ENCODE peak calls at places on chromosomes 12 and 14, in five cellular contexts. N is ovary; L is tibial nerve; A is fibroblast of lung; F is CD8-positive, alpha-beta T cell. W is an unnamed sample.

GRCh38 chr12:2640709-2641108 is 154.1 kb upstream of the FKBP4 start:
- DNase-seq in N (no peak), L (peak; percentile 22), A (peak; percentile 93), F (no peak), W (peak; percentile 83)

GRCh38 chr12:50081096-50081808 is 3.9 kb upstream of the SMARCD1 start:
- DNase-seq in N (peak; percentile 50), L (no peak), A (no peak), F (no peak), W (no peak)

GRCh38 chr14:79161576-79161975 is 991.4 kb downstream of the NRXN3 start:
- DNase-seq in N (no peak), L (no peak), A (peak; percentile 48), F (no peak), W (no peak)

GRCh38 chr12:117457189-117457588 is 95.8 kb upstream of the NOS1 start:
- DNase-seq in N (no peak), L (no peak), A (no peak), F (no peak), W (no peak)

GRCh38 chr12:116222358-116222757 is 55.1 kb downstream of the MED13L start:
- DNase-seq in N (no peak), L (peak; percentile 98), A (peak; percentile 96), F (no peak), W (peak; percentile 78)

GRCh38 chr14:90273532-90273931 is 17.2 kb downstream of the PSMC1 start:
- DNase-seq in N (no peak), L (no peak), A (no peak), F (no peak), W (peak; percentile 85)

GRCh38 chr12:75943730-75944096 is 87.9 kb downstream of the PHLDA1 start:
- DNase-seq in N (no peak), L (no peak), A (no peak), F (no peak), W (no peak)

GRCh38 chr12:58629376-58629775 is 290.9 kb downstream of the LRIG3 start:
- DNase-seq in N (no peak), L (no peak), A (peak; percentile 70), F (no peak), W (no peak)

GRCh38 chr14:55705651-55706340 is 125.8 kb downstream of the KTN1 start:
- DNase-seq in N (no peak), L (no peak), A (no peak), F (no peak), W (no peak)

GRCh38 chr14:62283837-62284236 is 521.6 kb downstream of the SNAPC1 start:
- DNase-seq in N (no peak), L (no peak), A (no peak), F (no peak), W (no peak)

GRCh38 chr12:86719381-86719780 is 463.2 kb upstream of the MGAT4C start:
- DNase-seq in N (no peak), L (no peak), A (peak; percentile 10), F (no peak), W (no peak)

GRCh38 chr12:15834575-15834974 is 45.4 kb upstream of the EPS8 start:
- DNase-seq in N (no peak), L (no peak), A (no peak), F (no peak), W (no peak)

GRCh38 chr14:93733646-93734045 is 54.6 kb downstream of the PRIMA1 start:
- DNase-seq in N (peak; percentile 50), L (no peak), A (no peak), F (no peak), W (no peak)

GRCh38 chr12:82461851-82462250 is 103.5 kb downstream of the METTL25 start:
- DNase-seq in N (no peak), L (no peak), A (no peak), F (no peak), W (no peak)

GRCh38 chr12:117968826-117969659 is at the start of gene KSR2:
- DNase-seq in N (no peak), L (no peak), A (no peak), F (no peak), W (no peak)

GRCh38 chr12:121992059-121992879 is 29.4 kb upstream of the BCL7A start:
- DNase-seq in N (no peak), L (no peak), A (peak; percentile 95), F (no peak), W (no peak)

GRCh38 chr12:128026696-128027574 is 240.0 kb upstream of the TMEM132C start:
- DNase-seq in N (no peak), L (no peak), A (no peak), F (no peak), W (no peak)

GRCh38 chr14:105894125-105894977 is 368.0 kb downstream of the TMEM121 start:
- DNase-seq in N (no peak), L (no peak), A (no peak), F (no peak), W (peak; percentile 53)

GRCh38 chr12:26293612-26294011 is 98.2 kb downstream of the SSPN start:
- DNase-seq in N (no peak), L (no peak), A (no peak), F (no peak), W (no peak)

DNA sequence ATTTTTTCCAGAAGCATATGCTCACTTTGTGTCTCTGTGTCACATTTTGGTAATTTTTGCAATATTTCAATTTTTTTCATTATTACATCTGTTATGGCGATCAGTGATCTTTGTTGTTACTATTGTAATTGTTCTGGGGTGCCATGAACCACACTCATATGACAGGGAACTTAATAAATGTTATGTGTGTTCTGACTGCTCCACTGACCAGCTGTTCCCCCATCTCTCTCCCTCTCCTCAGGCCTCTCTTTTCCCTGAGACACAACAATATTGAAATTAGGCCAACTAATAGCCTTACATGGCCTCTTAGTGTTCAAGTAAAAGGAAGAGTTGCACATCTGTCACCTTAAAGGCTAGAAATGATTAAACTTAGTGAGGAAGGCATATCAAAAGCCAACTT is 46.0 kb downstream of the SCN8A start:
- DNase-seq in N (no peak), L (no peak), A (no peak), F (no peak), W (no peak)
- H3K27ac ChIP-seq in N (no peak overlapping the region), L (no peak overlapping the region), A (no peak overlapping the region), F (no peak overlapping the region), W (no peak overlapping the region)

DNA sequence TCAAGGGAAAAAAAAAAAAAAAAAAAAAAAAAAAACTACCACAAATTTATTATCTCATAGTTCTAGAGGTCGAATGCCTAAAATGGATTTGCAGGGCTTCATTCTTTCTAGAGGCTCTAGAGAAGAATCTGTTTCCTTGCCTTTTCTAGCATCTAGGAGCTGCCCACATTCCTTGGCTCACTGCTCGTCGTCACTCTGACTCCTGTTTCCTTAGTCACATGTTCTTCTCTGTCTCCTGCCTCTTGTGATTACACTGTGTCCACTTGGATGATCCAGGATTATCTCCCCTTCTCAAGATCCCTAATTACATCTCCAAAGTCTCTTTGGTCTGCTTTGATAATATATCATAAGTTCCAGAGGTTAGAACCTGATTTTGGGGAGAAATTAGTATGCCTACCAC is 88.7 kb downstream of the HECTD1 start:
- DNase-seq in N (no peak), L (no peak), A (peak; percentile 10), F (no peak), W (no peak)
- H3K36me3 ChIP-seq in N (no peaks in the 10 kb centered on the region), L (peaks cover 4% of the 10 kb centered on the region), A (peaks cover 15% of the 10 kb centered on the region), F (peaks cover 59% of the 10 kb centered on the region), W (peaks cover 78% of the 10 kb centered on the region)

GRCh38 chr12:44019118-44019517 is 183.2 kb downstream of the TMEM117 start:
- DNase-seq in N (no peak), L (no peak), A (no peak), F (no peak), W (no peak)

DNA sequence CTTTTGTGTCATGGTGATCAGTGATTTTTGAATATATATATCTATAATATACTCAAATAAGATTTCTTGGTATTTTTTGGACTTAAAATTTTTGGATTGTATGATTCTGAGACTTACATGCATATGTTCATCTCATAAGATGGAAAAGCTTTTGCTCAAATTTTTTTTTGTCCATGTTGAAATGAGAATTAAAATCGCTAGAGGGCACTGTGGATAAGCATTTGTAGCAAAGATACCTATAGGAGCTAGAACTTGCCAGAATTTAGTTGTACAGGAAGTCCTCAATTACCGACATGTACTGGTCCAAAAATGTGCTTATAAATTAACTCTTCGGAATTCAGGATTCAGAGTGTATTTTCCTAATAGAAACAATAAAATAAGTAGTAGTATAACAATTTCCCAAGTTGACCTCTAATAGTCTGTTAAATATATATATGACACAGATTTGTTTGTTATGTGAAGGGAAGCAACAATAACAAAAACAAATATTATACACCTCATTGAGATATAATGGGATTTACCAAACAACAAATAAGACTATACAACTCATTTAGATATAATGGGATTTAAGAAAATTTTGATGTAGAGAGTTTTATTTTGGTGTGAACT is 179.6 kb downstream of the TMEM117 start:
- DNase-seq in N (no peak), L (no peak), A (peak; percentile 77), F (no peak), W (no peak)
- TF ChIP-seq CTCF in N (no peak), L (peak; percentile 44), A (peak; percentile 36), F (peak; percentile 71), W (peak; percentile 49)

GRCh38 chr12:77724367-77724957 is 106.2 kb upstream of the NAV3 start:
- DNase-seq in N (no peak), L (no peak), A (peak; percentile 71), F (no peak), W (no peak)
- H3K27ac ChIP-seq in N (no peak overlapping the region), L (no peak overlapping the region), A (no peak overlapping the region), F (no peak overlapping the region), W (no peak overlapping the region)

DNA sequence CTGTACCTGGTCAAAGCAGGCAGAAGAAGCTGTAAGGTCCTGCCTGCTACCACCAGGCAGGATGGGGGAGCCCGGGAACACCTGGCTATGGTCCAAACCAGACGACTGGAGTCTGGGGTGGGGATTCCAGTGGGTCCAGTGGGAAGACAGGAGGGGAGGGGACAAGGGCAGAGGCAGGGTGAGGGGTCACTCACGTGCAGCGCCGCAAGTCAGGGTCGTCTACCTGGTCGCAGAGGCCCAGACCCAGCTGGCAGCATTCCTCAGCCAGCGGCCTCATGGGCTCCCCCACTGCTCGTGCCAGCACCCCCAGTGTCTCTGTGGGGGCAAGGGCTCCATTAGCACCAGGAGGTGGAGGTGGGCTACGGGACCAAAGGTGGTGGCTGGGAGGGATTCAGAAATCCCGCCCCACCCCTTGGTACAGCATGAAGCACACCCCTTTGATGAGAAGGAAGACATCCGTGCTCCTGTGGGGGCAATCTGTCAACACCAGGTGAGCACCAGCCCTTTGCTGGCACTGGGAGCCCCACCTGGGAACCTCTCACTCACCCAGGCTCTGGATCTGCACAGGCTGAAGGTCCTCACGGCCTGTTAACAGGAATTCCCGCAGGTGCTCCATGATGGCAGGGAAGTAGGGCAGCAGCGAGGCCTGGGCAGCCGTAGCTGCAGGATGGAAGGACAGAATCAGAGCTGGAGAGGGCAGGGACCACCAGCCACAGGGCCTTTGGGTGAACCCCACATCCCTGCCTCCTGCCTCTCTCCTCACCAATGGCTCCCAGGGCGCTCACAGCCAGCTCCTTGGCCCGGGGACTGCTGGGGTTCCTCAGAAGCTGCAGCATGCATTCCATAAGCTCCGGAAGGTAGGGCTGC is 4.3 kb downstream of the IPO4 start:
- DNase-seq in N (no peak), L (no peak), A (no peak), F (no peak), W (no peak)
- H3K36me3 ChIP-seq in N (no peaks in the 10 kb centered on the region), L (peaks cover 2% of the 10 kb centered on the region), A (peaks cover 34% of the 10 kb centered on the region), F (peaks cover 43% of the 10 kb centered on the region), W (peaks cover 47% of the 10 kb centered on the region)

GRCh38 chr14:75258803-75259509 is 19.7 kb upstream of the FOS start:
- DNase-seq in N (peak; percentile 99), L (peak; percentile 96), A (peak; percentile 100), F (peak; percentile 100), W (peak; percentile 97)
- TF ChIP-seq CTCF in N (no peak), L (no peak), A (no peak), F (no peak), W (no peak)